ENCODE peak calls at places on chromosomes 2 and 18, in nine cellular contexts. One of them, this sample, is unnamed. For H3K4me1, the result is how much of the 10 kb centered on the place peaks cover.

GRCh38 chr2:74567862-74568261 is 13.3 kb downstream of the DOK1 start:
- DNase-seq in cardiac muscle cell: no peak
- DNase-seq in heart right ventricle: no peak
- DNase-seq in hepatocyte: no peak
- DNase-seq in breast epithelium: no peak
- DNase-seq in HCT116: no peak
- DNase-seq in A549: no peak
- DNase-seq in psoas muscle: no peak
- DNase-seq in kidney: no peak
- DNase-seq in this sample: no peak

GRCh38 chr18:56702946-56703345 is 51.8 kb downstream of the WDR7 start:
- DNase-seq in cardiac muscle cell: peak
- DNase-seq in heart right ventricle: no peak
- DNase-seq in hepatocyte: peak
- DNase-seq in breast epithelium: no peak
- DNase-seq in HCT116: peak
- DNase-seq in A549: peak
- DNase-seq in psoas muscle: no peak
- DNase-seq in kidney: no peak
- DNase-seq in this sample: no peak

GRCh38 chr2:219378167-219378851 is 9.4 kb downstream of the DNPEP start:
- DNase-seq in cardiac muscle cell: no peak
- DNase-seq in heart right ventricle: no peak
- DNase-seq in hepatocyte: no peak
- DNase-seq in breast epithelium: no peak
- DNase-seq in HCT116: no peak
- DNase-seq in A549: no peak
- DNase-seq in psoas muscle: no peak
- DNase-seq in kidney: no peak
- DNase-seq in this sample: no peak

GRCh38 chr18:48932822-48933510 is 17.8 kb downstream of the SMAD7 start:
- DNase-seq in cardiac muscle cell: no peak
- DNase-seq in heart right ventricle: peak
- DNase-seq in hepatocyte: no peak
- DNase-seq in breast epithelium: no peak
- DNase-seq in HCT116: no peak
- DNase-seq in A549: no peak
- DNase-seq in psoas muscle: peak
- DNase-seq in kidney: no peak
- DNase-seq in this sample: no peak

GRCh38 chr2:1812926-1813325 is 68.6 kb upstream of the PXDN start:
- DNase-seq in cardiac muscle cell: no peak
- DNase-seq in heart right ventricle: no peak
- DNase-seq in hepatocyte: no peak
- DNase-seq in breast epithelium: no peak
- DNase-seq in HCT116: no peak
- DNase-seq in A549: no peak
- DNase-seq in psoas muscle: no peak
- DNase-seq in kidney: peak
- DNase-seq in this sample: no peak

GRCh38 chr2:14867853-14868252 is 235.3 kb downstream of the LRATD1 start:
- DNase-seq in cardiac muscle cell: no peak
- DNase-seq in heart right ventricle: no peak
- DNase-seq in hepatocyte: no peak
- DNase-seq in breast epithelium: no peak
- DNase-seq in HCT116: no peak
- DNase-seq in A549: no peak
- DNase-seq in psoas muscle: no peak
- DNase-seq in kidney: no peak
- DNase-seq in this sample: no peak

GRCh38 chr2:196112408-196113039 is 43.9 kb upstream of the DNAH7 start:
- DNase-seq in cardiac muscle cell: no peak
- DNase-seq in heart right ventricle: no peak
- DNase-seq in hepatocyte: no peak
- DNase-seq in breast epithelium: no peak
- DNase-seq in HCT116: no peak
- DNase-seq in A549: no peak
- DNase-seq in psoas muscle: no peak
- DNase-seq in kidney: no peak
- DNase-seq in this sample: no peak

GRCh38 chr2:40716879-40717278 is 265.0 kb upstream of the SLC8A1 start:
- DNase-seq in cardiac muscle cell: no peak
- DNase-seq in heart right ventricle: no peak
- DNase-seq in hepatocyte: peak
- DNase-seq in breast epithelium: no peak
- DNase-seq in HCT116: no peak
- DNase-seq in A549: no peak
- DNase-seq in psoas muscle: peak
- DNase-seq in kidney: no peak
- DNase-seq in this sample: no peak

GRCh38 chr2:84989422-84989821 is 18.5 kb downstream of the KCMF1 start:
- DNase-seq in cardiac muscle cell: no peak
- DNase-seq in heart right ventricle: no peak
- DNase-seq in hepatocyte: no peak
- DNase-seq in breast epithelium: no peak
- DNase-seq in HCT116: no peak
- DNase-seq in A549: no peak
- DNase-seq in psoas muscle: no peak
- DNase-seq in kidney: no peak
- DNase-seq in this sample: no peak

GRCh38 chr18:56257215-56257614 is 381.2 kb downstream of the TXNL1 start:
- DNase-seq in cardiac muscle cell: no peak
- DNase-seq in heart right ventricle: no peak
- DNase-seq in hepatocyte: peak
- DNase-seq in breast epithelium: no peak
- DNase-seq in HCT116: no peak
- DNase-seq in A549: no peak
- DNase-seq in psoas muscle: no peak
- DNase-seq in kidney: no peak
- DNase-seq in this sample: no peak

GRCh38 chr2:95312543-95313205 is 15.5 kb downstream of the KCNIP3 start:
- DNase-seq in cardiac muscle cell: no peak
- DNase-seq in heart right ventricle: no peak
- DNase-seq in hepatocyte: no peak
- DNase-seq in breast epithelium: no peak
- DNase-seq in HCT116: no peak
- DNase-seq in A549: no peak
- DNase-seq in psoas muscle: no peak
- DNase-seq in kidney: peak
- DNase-seq in this sample: no peak

GRCh38 chr2:215507126-215507525 is 71.3 kb upstream of the FN1 start:
- DNase-seq in cardiac muscle cell: no peak
- DNase-seq in heart right ventricle: no peak
- DNase-seq in hepatocyte: no peak
- DNase-seq in breast epithelium: no peak
- DNase-seq in HCT116: no peak
- DNase-seq in A549: no peak
- DNase-seq in psoas muscle: no peak
- DNase-seq in kidney: no peak
- DNase-seq in this sample: no peak

GRCh38 chr2:36427790-36428243 is 72.2 kb downstream of the CRIM1 start:
- DNase-seq in cardiac muscle cell: no peak
- DNase-seq in heart right ventricle: no peak
- DNase-seq in hepatocyte: no peak
- DNase-seq in breast epithelium: no peak
- DNase-seq in HCT116: no peak
- DNase-seq in A549: no peak
- DNase-seq in psoas muscle: peak
- DNase-seq in kidney: no peak
- DNase-seq in this sample: no peak

GRCh38 chr18:48924621-48925601 is 25.9 kb downstream of the SMAD7 start:
- DNase-seq in cardiac muscle cell: no peak
- DNase-seq in heart right ventricle: no peak
- DNase-seq in hepatocyte: no peak
- DNase-seq in breast epithelium: no peak
- DNase-seq in HCT116: no peak
- DNase-seq in A549: no peak
- DNase-seq in psoas muscle: no peak
- DNase-seq in kidney: peak
- DNase-seq in this sample: no peak

GRCh38 chr2:159497256-159497655 is 119.1 kb downstream of the BAZ2B start:
- DNase-seq in cardiac muscle cell: no peak
- DNase-seq in heart right ventricle: peak
- DNase-seq in hepatocyte: peak
- DNase-seq in breast epithelium: no peak
- DNase-seq in HCT116: peak
- DNase-seq in A549: peak
- DNase-seq in psoas muscle: no peak
- DNase-seq in kidney: no peak
- DNase-seq in this sample: no peak

DNA sequence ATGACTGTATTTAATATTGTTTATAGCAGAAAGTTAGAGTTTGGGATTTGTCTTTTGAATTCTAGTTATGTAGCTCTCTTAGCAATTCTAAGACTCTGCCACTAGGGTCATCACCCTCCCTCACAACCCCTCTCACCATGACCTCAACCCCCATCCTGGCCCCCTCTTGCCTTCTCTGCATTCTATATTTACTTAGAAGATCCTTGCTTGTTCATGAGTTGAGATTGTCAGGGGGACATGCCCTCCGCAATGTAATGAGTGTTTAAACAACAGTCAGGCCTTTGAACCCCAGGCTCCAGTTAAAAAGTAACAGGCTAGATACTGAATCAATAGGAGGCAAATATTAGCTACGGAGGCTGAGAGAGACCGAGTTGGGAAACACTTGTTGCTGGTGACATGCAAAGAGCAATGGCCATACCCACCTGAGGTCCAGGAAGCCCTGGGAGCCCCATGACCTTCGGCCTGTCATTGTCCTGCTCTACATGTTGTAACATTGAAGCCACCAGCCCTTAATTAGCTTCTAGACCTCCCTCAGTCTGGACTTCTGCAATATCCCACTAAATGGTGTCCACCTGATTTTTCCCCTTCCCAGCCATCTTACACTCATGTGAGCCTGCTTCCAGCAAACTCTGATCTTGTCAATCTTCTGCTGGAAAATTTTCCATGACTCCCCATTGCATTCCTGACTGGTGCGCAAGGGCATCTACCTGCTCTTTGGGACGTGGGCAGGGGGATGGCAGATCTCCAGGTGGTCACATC is 221.1 kb downstream of the ALPK2 start:
- DNase-seq in cardiac muscle cell: no peak
- DNase-seq in heart right ventricle: no peak
- DNase-seq in hepatocyte: peak
- DNase-seq in breast epithelium: no peak
- DNase-seq in HCT116: no peak
- DNase-seq in A549: no peak
- DNase-seq in psoas muscle: no peak
- DNase-seq in kidney: no peak
- DNase-seq in this sample: no peak
- H3K4me3 ChIP-seq in cardiac muscle cell: no peak
- H3K4me3 ChIP-seq in heart right ventricle: no peak
- H3K4me3 ChIP-seq in hepatocyte: no peak
- H3K4me3 ChIP-seq in breast epithelium: no peak
- H3K4me3 ChIP-seq in HCT116: no peak
- H3K4me3 ChIP-seq in A549: no peak
- H3K4me3 ChIP-seq in psoas muscle: no peak
- H3K4me3 ChIP-seq in kidney: no peak
- H3K4me3 ChIP-seq in this sample: no peak

DNA sequence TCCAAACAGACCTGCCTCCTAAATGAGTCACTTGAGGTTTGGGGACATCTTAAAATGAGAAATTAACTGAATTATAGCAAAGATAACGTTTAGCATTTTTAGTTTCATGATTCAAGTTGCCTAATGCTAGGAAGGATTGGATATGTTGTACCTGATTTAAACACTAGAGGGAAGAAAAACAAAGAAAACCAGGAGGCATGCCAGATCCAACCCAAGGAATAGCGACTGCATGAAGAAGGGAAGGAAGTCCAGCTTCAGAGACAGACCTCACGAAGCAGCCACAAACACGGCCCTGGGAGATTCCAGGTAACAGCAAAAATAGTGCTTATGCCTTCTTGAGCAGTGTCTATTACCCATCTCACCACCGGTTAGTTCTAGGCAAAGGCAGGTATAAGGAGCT is 499.9 kb upstream of the SPHKAP start:
- DNase-seq in cardiac muscle cell: peak
- DNase-seq in heart right ventricle: no peak
- DNase-seq in hepatocyte: peak
- DNase-seq in breast epithelium: no peak
- DNase-seq in HCT116: peak
- DNase-seq in A549: no peak
- DNase-seq in psoas muscle: no peak
- DNase-seq in kidney: no peak
- DNase-seq in this sample: no peak
- TF ChIP-seq CTCF in cardiac muscle cell: peak
- TF ChIP-seq CTCF in heart right ventricle: peak
- TF ChIP-seq CTCF in hepatocyte: peak
- TF ChIP-seq CTCF in breast epithelium: peak
- TF ChIP-seq CTCF in HCT116: peak
- TF ChIP-seq CTCF in A549: peak
- TF ChIP-seq CTCF in psoas muscle: no peak
- TF ChIP-seq CTCF in kidney: no peak
- TF ChIP-seq CTCF in this sample: peak

GRCh38 chr2:239285932-239286230 is 114.9 kb downstream of the HDAC4 start:
- DNase-seq in cardiac muscle cell: no peak
- DNase-seq in heart right ventricle: no peak
- DNase-seq in hepatocyte: no peak
- DNase-seq in breast epithelium: no peak
- DNase-seq in HCT116: no peak
- DNase-seq in A549: no peak
- DNase-seq in psoas muscle: no peak
- DNase-seq in kidney: no peak
- DNase-seq in this sample: no peak

GRCh38 chr2:239288237-239288636 is 112.6 kb downstream of the HDAC4 start:
- DNase-seq in cardiac muscle cell: no peak
- DNase-seq in heart right ventricle: no peak
- DNase-seq in hepatocyte: no peak
- DNase-seq in breast epithelium: no peak
- DNase-seq in HCT116: no peak
- DNase-seq in A549: no peak
- DNase-seq in psoas muscle: no peak
- DNase-seq in kidney: no peak
- DNase-seq in this sample: no peak

GRCh38 chr2:239285071-239285931 is 115.5 kb downstream of the HDAC4 start:
- DNase-seq in cardiac muscle cell: no peak
- DNase-seq in heart right ventricle: no peak
- DNase-seq in hepatocyte: no peak
- DNase-seq in breast epithelium: peak
- DNase-seq in HCT116: no peak
- DNase-seq in A549: no peak
- DNase-seq in psoas muscle: no peak
- DNase-seq in kidney: peak
- DNase-seq in this sample: no peak

GRCh38 chr2:239287461-239287860 is 113.4 kb downstream of the HDAC4 start:
- DNase-seq in cardiac muscle cell: no peak
- DNase-seq in heart right ventricle: no peak
- DNase-seq in hepatocyte: no peak
- DNase-seq in breast epithelium: no peak
- DNase-seq in HCT116: no peak
- DNase-seq in A549: no peak
- DNase-seq in psoas muscle: no peak
- DNase-seq in kidney: no peak
- DNase-seq in this sample: no peak

GRCh38 chr2:239286901-239287300 is 113.9 kb downstream of the HDAC4 start:
- DNase-seq in cardiac muscle cell: no peak
- DNase-seq in heart right ventricle: no peak
- DNase-seq in hepatocyte: no peak
- DNase-seq in breast epithelium: no peak
- DNase-seq in HCT116: no peak
- DNase-seq in A549: no peak
- DNase-seq in psoas muscle: peak
- DNase-seq in kidney: no peak
- DNase-seq in this sample: no peak
- H3K4me1 ChIP-seq in cardiac muscle cell: under half
- H3K4me1 ChIP-seq in heart right ventricle: half or more
- H3K4me1 ChIP-seq in hepatocyte: under half
- H3K4me1 ChIP-seq in breast epithelium: under half
- H3K4me1 ChIP-seq in HCT116: under half
- H3K4me1 ChIP-seq in A549: under half
- H3K4me1 ChIP-seq in psoas muscle: half or more
- H3K4me1 ChIP-seq in kidney: under half
- H3K4me1 ChIP-seq in this sample: under half

GRCh38 chr2:238973038-238973772 is 125.3 kb downstream of the TWIST2 start:
- DNase-seq in cardiac muscle cell: no peak
- DNase-seq in heart right ventricle: no peak
- DNase-seq in hepatocyte: no peak
- DNase-seq in breast epithelium: no peak
- DNase-seq in HCT116: no peak
- DNase-seq in A549: no peak
- DNase-seq in psoas muscle: no peak
- DNase-seq in kidney: no peak
- DNase-seq in this sample: no peak
- H3K4me3 ChIP-seq in cardiac muscle cell: no peak
- H3K4me3 ChIP-seq in heart right ventricle: no peak
- H3K4me3 ChIP-seq in hepatocyte: no peak
- H3K4me3 ChIP-seq in breast epithelium: no peak
- H3K4me3 ChIP-seq in HCT116: no peak
- H3K4me3 ChIP-seq in A549: no peak
- H3K4me3 ChIP-seq in psoas muscle: no peak
- H3K4me3 ChIP-seq in kidney: no peak
- H3K4me3 ChIP-seq in this sample: no peak

This sample was measured in uterus.